ENCODE peak calls at places on chromosomes 5 and 9, in four cellular contexts. One of them, this sample, is unnamed.

GRCh38 chr5:170572453-170572852 is 68.6 kb downstream of the KCNIP1 start:
- DNase-seq in SK-N-SH: no peak
- DNase-seq in WTC11: no peak
- DNase-seq in K562: no peak
- DNase-seq in this sample: peak

GRCh38 chr9:113621309-113621791 is 157.8 kb downstream of the RGS3 start:
- DNase-seq in SK-N-SH: no peak
- DNase-seq in WTC11: peak
- DNase-seq in K562: no peak
- DNase-seq in this sample: no peak

GRCh38 chr5:173397531-173397930 is 69.3 kb upstream of the STC2 start:
- DNase-seq in SK-N-SH: no peak
- DNase-seq in WTC11: no peak
- DNase-seq in K562: no peak
- DNase-seq in this sample: no peak

GRCh38 chr9:79577969-79578723 is 6.4 kb downstream of the TLE4 start:
- DNase-seq in SK-N-SH: peak
- DNase-seq in WTC11: no peak
- DNase-seq in K562: no peak
- DNase-seq in this sample: no peak

GRCh38 chr5:147671365-147671764 is 111.2 kb downstream of the JAKMIP2 start:
- DNase-seq in SK-N-SH: no peak
- DNase-seq in WTC11: no peak
- DNase-seq in K562: no peak
- DNase-seq in this sample: no peak

GRCh38 chr9:111943200-111943599 is 46.6 kb downstream of the UGCG start:
- DNase-seq in SK-N-SH: no peak
- DNase-seq in WTC11: no peak
- DNase-seq in K562: no peak
- DNase-seq in this sample: no peak

GRCh38 chr5:80198399-80198798 is 57.4 kb downstream of the SERINC5 start:
- DNase-seq in SK-N-SH: no peak
- DNase-seq in WTC11: no peak
- DNase-seq in K562: no peak
- DNase-seq in this sample: no peak

GRCh38 chr5:42655982-42656660 is 100.5 kb upstream of the CCDC152 start:
- DNase-seq in SK-N-SH: no peak
- DNase-seq in WTC11: no peak
- DNase-seq in K562: no peak
- DNase-seq in this sample: no peak

GRCh38 chr9:86829496-86830046 is 117.7 kb downstream of the GAS1 start:
- DNase-seq in SK-N-SH: no peak
- DNase-seq in WTC11: no peak
- DNase-seq in K562: no peak
- DNase-seq in this sample: no peak

GRCh38 chr5:50929174-50929573 is 262.7 kb downstream of the PARP8 start:
- DNase-seq in SK-N-SH: no peak
- DNase-seq in WTC11: no peak
- DNase-seq in K562: peak
- DNase-seq in this sample: no peak

GRCh38 chr5:143025376-143025775 is 255.2 kb downstream of the ARHGAP26 start:
- DNase-seq in SK-N-SH: peak
- DNase-seq in WTC11: no peak
- DNase-seq in K562: no peak
- DNase-seq in this sample: no peak

GRCh38 chr9:86321373-86321772 is 32.8 kb downstream of the TUT7 start:
- DNase-seq in SK-N-SH: no peak
- DNase-seq in WTC11: no peak
- DNase-seq in K562: no peak
- DNase-seq in this sample: no peak

GRCh38 chr9:135516132-135516860 is 4.9 kb upstream of the LCN1 start:
- DNase-seq in SK-N-SH: no peak
- DNase-seq in WTC11: no peak
- DNase-seq in K562: no peak
- DNase-seq in this sample: no peak

GRCh38 chr9:70924905-70925547 is 196.4 kb downstream of the TRPM3 start:
- DNase-seq in SK-N-SH: peak
- DNase-seq in WTC11: peak
- DNase-seq in K562: peak
- DNase-seq in this sample: no peak

GRCh38 chr5:135824541-135825041 is 9.9 kb upstream of the SLC25A48 start:
- DNase-seq in SK-N-SH: no peak
- DNase-seq in WTC11: no peak
- DNase-seq in K562: no peak
- DNase-seq in this sample: no peak
- TF ChIP-seq USF1 in SK-N-SH: no peak
- TF ChIP-seq USF1 in WTC11: no peak
- TF ChIP-seq USF1 in K562: no peak
- TF ChIP-seq USF1 in this sample: no peak

GRCh38 chr9:133114886-133115603 is 6.0 kb downstream of the RALGDS start:
- DNase-seq in SK-N-SH: no peak
- DNase-seq in WTC11: no peak
- DNase-seq in K562: no peak
- DNase-seq in this sample: no peak

GRCh38 chr9:133116346-133117231 is 4.5 kb downstream of the RALGDS start:
- DNase-seq in SK-N-SH: no peak
- DNase-seq in WTC11: no peak
- DNase-seq in K562: no peak
- DNase-seq in this sample: no peak

GRCh38 chr9:133117271-133118178 is 3.5 kb downstream of the RALGDS start:
- DNase-seq in SK-N-SH: peak
- DNase-seq in WTC11: no peak
- DNase-seq in K562: no peak
- DNase-seq in this sample: no peak

GRCh38 chr9:133114451-133114885 is 6.6 kb downstream of the RALGDS start:
- DNase-seq in SK-N-SH: peak
- DNase-seq in WTC11: no peak
- DNase-seq in K562: no peak
- DNase-seq in this sample: no peak

DNA sequence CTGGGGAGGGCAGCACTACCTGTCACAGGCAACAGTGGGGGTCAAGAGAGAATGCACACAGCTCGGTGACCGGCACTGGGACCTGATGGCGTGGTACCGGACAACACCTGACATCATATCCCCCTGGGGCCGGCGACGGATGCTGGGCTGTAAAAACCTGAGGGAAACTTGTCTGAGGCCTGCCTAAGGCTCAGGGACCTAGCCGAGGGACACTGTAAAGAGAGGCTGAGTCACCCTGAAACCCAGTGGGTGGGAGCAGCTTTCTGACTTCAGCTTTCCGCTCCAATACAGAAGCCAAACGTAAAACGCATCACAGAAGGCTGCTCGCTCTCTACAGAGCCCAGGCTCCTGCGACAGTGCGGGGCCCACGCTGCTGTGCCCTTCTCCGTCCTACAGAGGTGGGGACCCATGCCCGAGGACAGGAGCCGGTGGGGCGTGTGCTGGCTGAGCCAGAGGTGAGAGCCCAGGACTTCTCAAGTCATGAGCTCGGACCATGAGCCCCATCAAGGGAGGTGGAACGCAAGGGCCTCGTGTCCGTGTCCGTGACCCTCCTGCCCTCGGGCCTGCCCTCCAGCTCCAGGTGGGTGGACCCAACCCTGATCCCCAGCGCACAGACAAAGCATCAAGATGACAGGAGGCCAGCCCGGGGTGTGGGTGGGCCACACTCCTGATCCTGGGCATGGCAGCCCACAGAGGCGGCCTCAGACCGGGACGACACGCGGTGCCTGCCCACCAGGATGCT is 5.3 kb downstream of the RALGDS start:
- DNase-seq in SK-N-SH: no peak
- DNase-seq in WTC11: no peak
- DNase-seq in K562: peak
- DNase-seq in this sample: peak
- TF ChIP-seq USF1 in SK-N-SH: no peak
- TF ChIP-seq USF1 in WTC11: no peak
- TF ChIP-seq USF1 in K562: no peak
- TF ChIP-seq USF1 in this sample: no peak

GRCh38 chr5:115461506-115462290 is 82.9 kb downstream of the FEM1C start:
- DNase-seq in SK-N-SH: no peak
- DNase-seq in WTC11: no peak
- DNase-seq in K562: no peak
- DNase-seq in this sample: no peak
- TF ChIP-seq USF1 in SK-N-SH: peak
- TF ChIP-seq USF1 in WTC11: no peak
- TF ChIP-seq USF1 in K562: no peak
- TF ChIP-seq USF1 in this sample: no peak

GRCh38 chr9:124657526-124657925 is 113.6 kb downstream of the NR6A1 start:
- DNase-seq in SK-N-SH: no peak
- DNase-seq in WTC11: no peak
- DNase-seq in K562: peak
- DNase-seq in this sample: no peak

GRCh38 chr9:124658165-124659017 is 112.7 kb downstream of the NR6A1 start:
- DNase-seq in SK-N-SH: peak
- DNase-seq in WTC11: peak
- DNase-seq in K562: peak
- DNase-seq in this sample: peak

GRCh38 chr9:124654431-124654830 is 116.7 kb downstream of the NR6A1 start:
- DNase-seq in SK-N-SH: no peak
- DNase-seq in WTC11: no peak
- DNase-seq in K562: no peak
- DNase-seq in this sample: no peak

GRCh38 chr9:124652994-124653393 is 118.1 kb downstream of the NR6A1 start:
- DNase-seq in SK-N-SH: no peak
- DNase-seq in WTC11: no peak
- DNase-seq in K562: no peak
- DNase-seq in this sample: no peak

GRCh38 chr9:124652203-124652992 is 118.7 kb downstream of the NR6A1 start:
- DNase-seq in SK-N-SH: peak
- DNase-seq in WTC11: no peak
- DNase-seq in K562: no peak
- DNase-seq in this sample: no peak
- TF ChIP-seq USF1 in SK-N-SH: no peak
- TF ChIP-seq USF1 in WTC11: no peak
- TF ChIP-seq USF1 in K562: no peak
- TF ChIP-seq USF1 in this sample: no peak

GRCh38 chr5:16953729-16954128 is 17.6 kb upstream of the MYO10 start:
- DNase-seq in SK-N-SH: no peak
- DNase-seq in WTC11: no peak
- DNase-seq in K562: no peak
- DNase-seq in this sample: no peak

GRCh38 chr5:16952968-16953671 is 17.0 kb upstream of the MYO10 start:
- DNase-seq in SK-N-SH: no peak
- DNase-seq in WTC11: no peak
- DNase-seq in K562: no peak
- DNase-seq in this sample: no peak

GRCh38 chr5:16957305-16958165 is 21.4 kb upstream of the MYO10 start:
- DNase-seq in SK-N-SH: no peak
- DNase-seq in WTC11: no peak
- DNase-seq in K562: peak
- DNase-seq in this sample: no peak
- TF ChIP-seq USF1 in SK-N-SH: no peak
- TF ChIP-seq USF1 in WTC11: no peak
- TF ChIP-seq USF1 in K562: no peak
- TF ChIP-seq USF1 in this sample: no peak

DNA sequence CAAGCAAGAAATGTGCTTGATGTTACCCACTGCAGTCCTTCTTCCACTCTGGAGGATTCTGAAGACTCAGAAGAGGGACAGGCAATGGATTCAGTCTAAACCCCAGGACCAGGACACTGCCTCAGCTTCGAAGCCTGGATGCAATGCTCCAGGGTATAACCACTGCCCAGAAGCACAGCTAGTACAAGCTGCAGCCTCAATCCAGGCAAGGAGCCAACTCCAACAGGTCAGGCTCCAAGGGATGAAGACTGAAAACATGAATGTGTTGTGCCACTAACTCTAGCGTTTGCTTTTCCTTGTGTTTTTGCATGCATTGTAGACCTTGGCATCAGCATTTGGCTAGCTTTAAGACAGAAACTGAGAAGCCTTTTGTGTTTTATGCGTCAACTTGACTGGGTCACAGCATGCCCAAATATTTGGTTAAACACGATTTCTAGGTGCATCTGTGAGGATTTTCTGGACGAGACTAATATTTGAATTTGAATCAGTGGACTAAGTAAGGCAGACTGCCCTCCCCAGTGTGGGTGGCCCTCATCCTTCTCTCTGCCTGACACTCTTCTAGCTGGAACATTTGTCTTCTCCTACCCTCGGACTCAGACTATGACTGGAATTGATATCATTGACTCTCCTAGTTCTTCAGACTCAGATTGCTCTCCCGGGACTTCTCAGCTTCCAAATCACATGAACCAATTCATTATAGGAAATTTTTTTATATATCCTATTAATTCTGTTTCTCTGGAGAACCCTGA is 20.5 kb upstream of the GPX3 start:
- DNase-seq in SK-N-SH: no peak
- DNase-seq in WTC11: no peak
- DNase-seq in K562: no peak
- DNase-seq in this sample: no peak
- TF ChIP-seq USF1 in SK-N-SH: no peak
- TF ChIP-seq USF1 in WTC11: no peak
- TF ChIP-seq USF1 in K562: no peak
- TF ChIP-seq USF1 in this sample: no peak

DNA sequence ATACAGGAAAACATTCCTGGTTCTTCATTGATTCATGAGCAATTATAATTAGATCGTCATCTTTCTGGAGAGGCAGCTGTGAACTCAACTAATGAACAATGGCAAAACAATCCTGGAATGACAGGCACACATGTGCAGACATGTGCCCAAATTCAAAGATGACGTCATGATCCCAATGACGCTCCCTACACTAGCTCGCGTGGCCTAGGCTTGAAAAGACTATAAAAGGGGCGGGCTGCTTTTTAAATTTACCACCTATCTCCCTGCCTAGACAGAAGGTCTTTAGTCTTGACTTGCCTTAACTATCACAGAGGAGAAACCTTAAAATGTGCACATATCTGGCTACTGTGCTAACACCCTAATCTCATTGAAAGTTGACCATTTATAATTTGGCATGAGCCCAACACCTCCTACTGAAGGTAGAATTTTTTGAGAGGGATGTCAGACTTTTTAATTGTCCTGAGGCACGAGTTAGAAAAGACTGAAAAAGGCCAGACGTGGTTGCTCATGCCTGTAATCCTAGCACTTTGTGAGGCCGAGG is 88.2 kb downstream of the PRRT1B start:
- DNase-seq in SK-N-SH: no peak
- DNase-seq in WTC11: no peak
- DNase-seq in K562: no peak
- DNase-seq in this sample: no peak
- TF ChIP-seq USF1 in SK-N-SH: no peak
- TF ChIP-seq USF1 in WTC11: no peak
- TF ChIP-seq USF1 in K562: no peak
- TF ChIP-seq USF1 in this sample: no peak

This sample was measured in GM12878.